ENCODE peak calls at places on chromosomes 5 and 9, in five cellular contexts. Y is activated naive CD8-positive, alpha-beta T cell treated with anti-CD3 and anti-CD28 coated beads for 36 hours; G is endodermal cell; R is AG04450; E is nucleus accumbens. V is an unnamed sample.
A peak's percentile ranks its signal among the peaks of the same experiment; 100 is the strongest.

GRCh38 chr9:129113645-129114304 is 2.6 kb downstream of the PTPA start:
- DNase-seq in Y (no peak), G (no peak), R (no peak), E (no peak), V (no peak)

GRCh38 chr9:93266521-93267001 is 82.6 kb downstream of the WNK2 start:
- DNase-seq in Y (no peak), G (no peak), R (no peak), E (no peak), V (no peak)

GRCh38 chr5:98314262-98314661 is 459.2 kb upstream of the RGMB start:
- DNase-seq in Y (no peak), G (no peak), R (no peak), E (no peak), V (no peak)

GRCh38 chr5:110768138-110768845 is 29.5 kb downstream of the SLC25A46 start:
- DNase-seq in Y (no peak), G (no peak), R (no peak), E (no peak), V (no peak)

GRCh38 chr5:134794136-134794535 is 35.6 kb downstream of the DDX46 start:
- DNase-seq in Y (no peak), G (no peak), R (no peak), E (no peak), V (no peak)

GRCh38 chr5:178121450-178122276 is 8.3 kb downstream of the N4BP3 start:
- DNase-seq in Y (no peak), G (no peak), R (no peak), E (no peak), V (no peak)

GRCh38 chr9:95009459-95009858 is 283.0 kb downstream of the AOPEP start:
- DNase-seq in Y (no peak), G (no peak), R (no peak), E (no peak), V (no peak)

GRCh38 chr5:125298711-125299379 is 552.4 kb upstream of the ZNF608 start:
- DNase-seq in Y (no peak), G (peak; percentile 48), R (no peak), E (no peak), V (no peak)

GRCh38 chr9:35729700-35730485 is 2.1 kb downstream of the TLN1 start:
- DNase-seq in Y (peak; percentile 26), G (peak; percentile 74), R (peak; percentile 69), E (no peak), V (peak; percentile 48)

GRCh38 chr5:14238272-14238671 is 95.1 kb downstream of the TRIO start:
- DNase-seq in Y (no peak), G (no peak), R (no peak), E (no peak), V (no peak)

GRCh38 chr9:5622019-5622418 is 6.9 kb upstream of the RIC1 start:
- DNase-seq in Y (no peak), G (no peak), R (peak; percentile 50), E (no peak), V (no peak)